ENCODE peak calls at places on chromosomes 3 and 15, in eight cellular contexts. One of them, this sample, is unnamed.

GRCh38 chr15:78989701-78990248 is 44.9 kb upstream of the CTSH start:
- DNase-seq in type B pancreatic cell: no peak
- DNase-seq in cardiac muscle cell: no peak
- DNase-seq in fibroblast of lung: peak; percentile 66
- DNase-seq in stomach: no peak
- DNase-seq in H1: no peak
- DNase-seq in WTC11: no peak
- DNase-seq in GM13976: no peak
- DNase-seq in this sample: no peak

GRCh38 chr3:133937061-133937686 is 41.5 kb upstream of the RAB6B start:
- DNase-seq in type B pancreatic cell: peak; percentile 37
- DNase-seq in cardiac muscle cell: no peak
- DNase-seq in fibroblast of lung: no peak
- DNase-seq in stomach: peak; percentile 8
- DNase-seq in H1: peak; percentile 37
- DNase-seq in WTC11: no peak
- DNase-seq in GM13976: no peak
- DNase-seq in this sample: peak; percentile 30

GRCh38 chr3:69649120-69649519 is 90.1 kb upstream of the MITF start:
- DNase-seq in type B pancreatic cell: no peak
- DNase-seq in cardiac muscle cell: peak; percentile 50
- DNase-seq in fibroblast of lung: peak; percentile 76
- DNase-seq in stomach: no peak
- DNase-seq in H1: no peak
- DNase-seq in WTC11: no peak
- DNase-seq in GM13976: no peak
- DNase-seq in this sample: no peak

GRCh38 chr15:52673734-52674133 is 5.5 kb downstream of the ATOSA start:
- DNase-seq in type B pancreatic cell: no peak
- DNase-seq in cardiac muscle cell: no peak
- DNase-seq in fibroblast of lung: no peak
- DNase-seq in stomach: no peak
- DNase-seq in H1: no peak
- DNase-seq in WTC11: no peak
- DNase-seq in GM13976: no peak
- DNase-seq in this sample: no peak

GRCh38 chr15:45454825-45455224 is 67.7 kb downstream of the SLC30A4 start:
- DNase-seq in type B pancreatic cell: no peak
- DNase-seq in cardiac muscle cell: peak; percentile 96
- DNase-seq in fibroblast of lung: peak; percentile 97
- DNase-seq in stomach: peak; percentile 86
- DNase-seq in H1: no peak
- DNase-seq in WTC11: no peak
- DNase-seq in GM13976: peak; percentile 68
- DNase-seq in this sample: peak; percentile 92

GRCh38 chr3:71486831-71487230 is 96.7 kb downstream of the FOXP1 start:
- DNase-seq in type B pancreatic cell: no peak
- DNase-seq in cardiac muscle cell: no peak
- DNase-seq in fibroblast of lung: no peak
- DNase-seq in stomach: no peak
- DNase-seq in H1: no peak
- DNase-seq in WTC11: no peak
- DNase-seq in GM13976: no peak
- DNase-seq in this sample: no peak

GRCh38 chr3:30934208-30934550 is 39.7 kb upstream of the GADL1 start:
- DNase-seq in type B pancreatic cell: no peak
- DNase-seq in cardiac muscle cell: peak; percentile 73
- DNase-seq in fibroblast of lung: peak; percentile 48
- DNase-seq in stomach: no peak
- DNase-seq in H1: no peak
- DNase-seq in WTC11: no peak
- DNase-seq in GM13976: no peak
- DNase-seq in this sample: no peak

GRCh38 chr3:135237371-135237770 is 442.3 kb downstream of the EPHB1 start:
- DNase-seq in type B pancreatic cell: no peak
- DNase-seq in cardiac muscle cell: no peak
- DNase-seq in fibroblast of lung: no peak
- DNase-seq in stomach: no peak
- DNase-seq in H1: peak; percentile 49
- DNase-seq in WTC11: peak; percentile 46
- DNase-seq in GM13976: no peak
- DNase-seq in this sample: peak; percentile 44

GRCh38 chr15:53830707-53831386 is 71.4 kb upstream of the WDR72 start:
- DNase-seq in type B pancreatic cell: no peak
- DNase-seq in cardiac muscle cell: no peak
- DNase-seq in fibroblast of lung: no peak
- DNase-seq in stomach: peak; percentile 50
- DNase-seq in H1: no peak
- DNase-seq in WTC11: no peak
- DNase-seq in GM13976: no peak
- DNase-seq in this sample: no peak

GRCh38 chr3:184531580-184532290 is 29.9 kb upstream of the EPHB3 start:
- DNase-seq in type B pancreatic cell: no peak
- DNase-seq in cardiac muscle cell: peak; percentile 22
- DNase-seq in fibroblast of lung: no peak
- DNase-seq in stomach: no peak
- DNase-seq in H1: no peak
- DNase-seq in WTC11: no peak
- DNase-seq in GM13976: no peak
- DNase-seq in this sample: peak; percentile 32

GRCh38 chr3:126351086-126351770 is 6.0 kb downstream of the KLF15 start:
- DNase-seq in type B pancreatic cell: no peak
- DNase-seq in cardiac muscle cell: no peak
- DNase-seq in fibroblast of lung: no peak
- DNase-seq in stomach: no peak
- DNase-seq in H1: no peak
- DNase-seq in WTC11: peak; percentile 3
- DNase-seq in GM13976: no peak
- DNase-seq in this sample: no peak

GRCh38 chr3:85210540-85210939 is 251.8 kb downstream of the CADM2 start:
- DNase-seq in type B pancreatic cell: no peak
- DNase-seq in cardiac muscle cell: no peak
- DNase-seq in fibroblast of lung: no peak
- DNase-seq in stomach: no peak
- DNase-seq in H1: no peak
- DNase-seq in WTC11: no peak
- DNase-seq in GM13976: no peak
- DNase-seq in this sample: no peak

GRCh38 chr3:110598847-110599490 is 472.6 kb upstream of the NECTIN3 start:
- DNase-seq in type B pancreatic cell: no peak
- DNase-seq in cardiac muscle cell: no peak
- DNase-seq in fibroblast of lung: peak; percentile 73
- DNase-seq in stomach: no peak
- DNase-seq in H1: no peak
- DNase-seq in WTC11: no peak
- DNase-seq in GM13976: no peak
- DNase-seq in this sample: no peak

GRCh38 chr3:110589381-110589780 is 482.2 kb upstream of the NECTIN3 start:
- DNase-seq in type B pancreatic cell: no peak
- DNase-seq in cardiac muscle cell: no peak
- DNase-seq in fibroblast of lung: peak; percentile 4
- DNase-seq in stomach: no peak
- DNase-seq in H1: no peak
- DNase-seq in WTC11: no peak
- DNase-seq in GM13976: no peak
- DNase-seq in this sample: no peak

DNA sequence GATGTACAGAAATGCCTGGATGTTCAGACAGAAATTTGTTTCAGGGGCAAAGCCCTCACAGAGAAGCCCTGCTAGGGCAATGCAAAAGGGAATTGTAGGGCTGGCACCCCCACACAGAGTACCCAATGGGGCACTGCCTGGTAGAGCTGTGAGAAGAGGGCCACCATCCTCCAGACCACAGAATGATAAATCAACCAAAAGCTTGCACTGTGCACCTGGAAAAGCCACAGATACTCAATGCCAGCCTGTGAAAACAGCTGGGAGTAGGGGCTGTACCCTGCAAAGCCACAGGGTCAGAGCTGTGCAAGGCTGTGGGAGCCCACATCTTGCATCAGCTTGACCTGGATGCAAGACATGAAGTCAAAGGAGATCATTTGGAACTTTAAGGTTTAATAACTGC is 477.9 kb upstream of the NECTIN3 start:
- DNase-seq in type B pancreatic cell: no peak
- DNase-seq in cardiac muscle cell: no peak
- DNase-seq in fibroblast of lung: no peak
- DNase-seq in stomach: no peak
- DNase-seq in H1: no peak
- DNase-seq in WTC11: no peak
- DNase-seq in GM13976: no peak
- DNase-seq in this sample: no peak
- TF ChIP-seq CTCF in type B pancreatic cell: no peak
- TF ChIP-seq CTCF in cardiac muscle cell: no peak
- TF ChIP-seq CTCF in fibroblast of lung: no peak
- TF ChIP-seq CTCF in stomach: no peak
- TF ChIP-seq CTCF in H1: no peak
- TF ChIP-seq CTCF in WTC11: no peak
- TF ChIP-seq CTCF in GM13976: no peak
- TF ChIP-seq CTCF in this sample: no peak

GRCh38 chr3:154314152-154314551 is 10.1 kb downstream of the DHX36 start:
- DNase-seq in type B pancreatic cell: no peak
- DNase-seq in cardiac muscle cell: no peak
- DNase-seq in fibroblast of lung: no peak
- DNase-seq in stomach: no peak
- DNase-seq in H1: no peak
- DNase-seq in WTC11: no peak
- DNase-seq in GM13976: no peak
- DNase-seq in this sample: no peak
- TF ChIP-seq CTCF in type B pancreatic cell: no peak
- TF ChIP-seq CTCF in cardiac muscle cell: no peak
- TF ChIP-seq CTCF in fibroblast of lung: no peak
- TF ChIP-seq CTCF in stomach: no peak
- TF ChIP-seq CTCF in H1: no peak
- TF ChIP-seq CTCF in WTC11: no peak
- TF ChIP-seq CTCF in GM13976: no peak
- TF ChIP-seq CTCF in this sample: no peak

DNA sequence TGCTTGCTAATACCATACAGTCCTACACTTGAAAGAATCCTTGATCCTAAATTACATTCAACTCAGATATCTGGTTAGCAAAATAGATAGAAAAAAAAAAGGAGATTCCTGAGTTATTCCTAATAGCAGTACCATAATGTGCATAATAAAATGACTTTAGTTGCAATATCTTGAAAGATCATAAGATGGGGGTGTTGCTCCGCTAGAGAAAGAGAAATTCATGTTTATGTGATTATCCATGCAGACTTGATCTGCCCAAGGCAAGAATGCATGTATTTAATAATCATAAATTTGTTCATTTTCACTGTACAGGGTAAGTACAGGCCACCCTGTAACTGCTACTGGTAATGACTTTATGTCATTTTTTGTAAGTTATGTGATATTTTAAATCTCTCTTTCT is 84.7 kb downstream of the HCN4 start:
- DNase-seq in type B pancreatic cell: no peak
- DNase-seq in cardiac muscle cell: peak; percentile 26
- DNase-seq in fibroblast of lung: peak; percentile 13
- DNase-seq in stomach: no peak
- DNase-seq in H1: no peak
- DNase-seq in WTC11: no peak
- DNase-seq in GM13976: no peak
- DNase-seq in this sample: no peak
- TF ChIP-seq CTCF in type B pancreatic cell: peak; percentile 40
- TF ChIP-seq CTCF in cardiac muscle cell: peak; percentile 16
- TF ChIP-seq CTCF in fibroblast of lung: peak; percentile 23
- TF ChIP-seq CTCF in stomach: no peak
- TF ChIP-seq CTCF in H1: no peak
- TF ChIP-seq CTCF in WTC11: no peak
- TF ChIP-seq CTCF in GM13976: no peak
- TF ChIP-seq CTCF in this sample: peak; percentile 60

GRCh38 chr3:176934698-176935097 is 262.6 kb downstream of the TBL1XR1 start:
- DNase-seq in type B pancreatic cell: no peak
- DNase-seq in cardiac muscle cell: no peak
- DNase-seq in fibroblast of lung: no peak
- DNase-seq in stomach: no peak
- DNase-seq in H1: no peak
- DNase-seq in WTC11: no peak
- DNase-seq in GM13976: no peak
- DNase-seq in this sample: no peak
- TF ChIP-seq CTCF in type B pancreatic cell: no peak
- TF ChIP-seq CTCF in cardiac muscle cell: no peak
- TF ChIP-seq CTCF in fibroblast of lung: no peak
- TF ChIP-seq CTCF in stomach: no peak
- TF ChIP-seq CTCF in H1: no peak
- TF ChIP-seq CTCF in WTC11: no peak
- TF ChIP-seq CTCF in GM13976: no peak
- TF ChIP-seq CTCF in this sample: no peak

GRCh38 chr3:79086514-79086913 is 681.3 kb downstream of the ROBO1 start:
- DNase-seq in type B pancreatic cell: peak; percentile 65
- DNase-seq in cardiac muscle cell: peak; percentile 73
- DNase-seq in fibroblast of lung: peak; percentile 44
- DNase-seq in stomach: peak; percentile 31
- DNase-seq in H1: peak; percentile 63
- DNase-seq in WTC11: peak; percentile 59
- DNase-seq in GM13976: peak; percentile 25
- DNase-seq in this sample: peak; percentile 83
- TF ChIP-seq CTCF in type B pancreatic cell: peak; percentile 92
- TF ChIP-seq CTCF in cardiac muscle cell: peak; percentile 82
- TF ChIP-seq CTCF in fibroblast of lung: peak; percentile 81
- TF ChIP-seq CTCF in stomach: peak; percentile 50
- TF ChIP-seq CTCF in H1: no peak
- TF ChIP-seq CTCF in WTC11: peak; percentile 77
- TF ChIP-seq CTCF in GM13976: peak; percentile 72
- TF ChIP-seq CTCF in this sample: peak; percentile 91

GRCh38 chr15:41932101-41932500 is 38.2 kb upstream of the SPTBN5 start:
- DNase-seq in type B pancreatic cell: no peak
- DNase-seq in cardiac muscle cell: no peak
- DNase-seq in fibroblast of lung: no peak
- DNase-seq in stomach: no peak
- DNase-seq in H1: no peak
- DNase-seq in WTC11: no peak
- DNase-seq in GM13976: no peak
- DNase-seq in this sample: no peak

GRCh38 chr15:41933771-41934170 is 38.6 kb downstream of the EHD4 start:
- DNase-seq in type B pancreatic cell: no peak
- DNase-seq in cardiac muscle cell: no peak
- DNase-seq in fibroblast of lung: no peak
- DNase-seq in stomach: peak; percentile 61
- DNase-seq in H1: no peak
- DNase-seq in WTC11: no peak
- DNase-seq in GM13976: no peak
- DNase-seq in this sample: no peak

GRCh38 chr15:41930867-41931222 is 37.0 kb upstream of the SPTBN5 start:
- DNase-seq in type B pancreatic cell: no peak
- DNase-seq in cardiac muscle cell: no peak
- DNase-seq in fibroblast of lung: no peak
- DNase-seq in stomach: no peak
- DNase-seq in H1: no peak
- DNase-seq in WTC11: no peak
- DNase-seq in GM13976: no peak
- DNase-seq in this sample: no peak

GRCh38 chr15:41932939-41933725 is 39.2 kb downstream of the EHD4 start:
- DNase-seq in type B pancreatic cell: no peak
- DNase-seq in cardiac muscle cell: no peak
- DNase-seq in fibroblast of lung: no peak
- DNase-seq in stomach: no peak
- DNase-seq in H1: no peak
- DNase-seq in WTC11: no peak
- DNase-seq in GM13976: no peak
- DNase-seq in this sample: no peak

DNA sequence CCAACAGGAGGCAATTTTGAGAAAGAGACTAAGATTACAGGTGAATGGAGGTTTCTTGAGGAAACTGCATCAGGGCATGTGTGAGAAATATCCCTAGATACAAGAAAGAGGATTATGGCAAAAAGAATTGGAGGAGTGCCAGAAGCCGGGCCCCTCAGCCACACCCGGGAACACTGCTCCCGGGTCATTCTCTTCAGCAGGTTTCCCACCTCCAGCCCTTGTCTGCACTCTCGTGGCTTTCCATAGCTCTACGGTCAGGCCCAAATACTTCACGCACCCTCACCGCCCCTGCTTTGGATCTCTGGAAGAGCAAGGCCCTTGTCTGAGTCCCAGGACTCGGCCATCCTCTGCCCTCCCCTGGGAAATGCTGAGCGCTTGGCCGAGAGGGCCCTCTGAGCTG is 38.7 kb upstream of the SPTBN5 start:
- DNase-seq in type B pancreatic cell: no peak
- DNase-seq in cardiac muscle cell: no peak
- DNase-seq in fibroblast of lung: no peak
- DNase-seq in stomach: no peak
- DNase-seq in H1: no peak
- DNase-seq in WTC11: no peak
- DNase-seq in GM13976: no peak
- DNase-seq in this sample: no peak
- TF ChIP-seq CTCF in type B pancreatic cell: no peak
- TF ChIP-seq CTCF in cardiac muscle cell: no peak
- TF ChIP-seq CTCF in fibroblast of lung: no peak
- TF ChIP-seq CTCF in stomach: no peak
- TF ChIP-seq CTCF in H1: no peak
- TF ChIP-seq CTCF in WTC11: no peak
- TF ChIP-seq CTCF in GM13976: no peak
- TF ChIP-seq CTCF in this sample: no peak

This sample was measured in osteocyte.